ENCODE peak calls at places on chromosomes 4 and X, in five cellular contexts. X, R, T, C and U are unnamed samples.

GRCh38 chrX:131693359-131693758 is 149.5 kb downstream of the OR13H1 start:
- DNase-seq in R (no peak), C (no peak), T (no peak), X (no peak), U (no peak)

GRCh38 chr4:139528377-139529005 is 27.5 kb downstream of the SETD7 start:
- DNase-seq in T (no peak), X (peak), R (no peak), C (no peak), U (no peak)

GRCh38 chr4:124151031-124151430 is 561.5 kb downstream of the ANKRD50 start:
- DNase-seq in T (no peak), R (no peak), X (no peak), C (no peak), U (no peak)

GRCh38 chr4:86547140-86547539 is 47.0 kb upstream of the PTPN13 start:
- DNase-seq in X (no peak), C (no peak), R (no peak), T (no peak), U (no peak)

GRCh38 chr4:73603854-73604584 is 16.2 kb downstream of the RASSF6 start:
- DNase-seq in C (no peak), R (no peak), T (no peak), X (no peak), U (peak)

GRCh38 chr4:48275247-48275646 is 5.6 kb upstream of the TEC start:
- DNase-seq in X (peak), T (no peak), C (peak), R (no peak), U (peak)

GRCh38 chrX:262391-262909 is 18.7 kb upstream of the PLCXD1 start:
- DNase-seq in R (no peak), C (peak), T (no peak), X (no peak), U (no peak)

GRCh38 chr4:5998333-5998936 is 19.8 kb downstream of the C4orf50 start:
- DNase-seq in C (no peak), X (peak), R (peak), T (peak), U (no peak)

GRCh38 chr4:89898304-89898716 is 3.7 kb downstream of the MMRN1 start:
- DNase-seq in X (no peak), R (no peak), T (no peak), C (peak), U (peak)

GRCh38 chr4:36187723-36188333 is 56.5 kb downstream of the ARAP2 start:
- DNase-seq in X (peak), T (no peak), R (no peak), C (no peak), U (peak)

GRCh38 chr4:16676247-16676646 is 222.2 kb downstream of the LDB2 start:
- DNase-seq in C (no peak), T (no peak), R (no peak), X (no peak), U (no peak)

GRCh38 chrX:154030715-154031305 is 11.1 kb upstream of the IRAK1 start:
- DNase-seq in C (no peak), R (no peak), T (no peak), X (no peak), U (no peak)

GRCh38 chrX:40171513-40172168 is 73.9 kb upstream of the BCOR start:
- DNase-seq in T (no peak), R (peak), X (peak), C (peak), U (no peak)